ENCODE peak calls at places on chromosomes 4 and X, in five cellular contexts. One of them, this sample, is unnamed.

GRCh38 chrX:12548746-12549145 is 242.5 kb upstream of the PRPS2 start:
- DNase-seq in K562: peak; percentile 0
- DNase-seq in stomach: no peak
- DNase-seq in HepG2: no peak
- DNase-seq in A549: peak; percentile 19
- DNase-seq in this sample: no peak

GRCh38 chrX:151722241-151722846 is 6.5 kb downstream of the FATE1 start:
- DNase-seq in K562: peak; percentile 62
- DNase-seq in stomach: peak; percentile 49
- DNase-seq in HepG2: peak; percentile 7
- DNase-seq in A549: peak; percentile 12
- DNase-seq in this sample: peak; percentile 37

GRCh38 chr4:44927361-44928061 is 201.2 kb upstream of the GNPDA2 start:
- DNase-seq in K562: peak; percentile 27
- DNase-seq in stomach: no peak
- DNase-seq in HepG2: peak; percentile 23
- DNase-seq in A549: peak; percentile 13
- DNase-seq in this sample: no peak

GRCh38 chr4:159368320-159368719 is 265.4 kb downstream of the RAPGEF2 start:
- DNase-seq in K562: no peak
- DNase-seq in stomach: no peak
- DNase-seq in HepG2: no peak
- DNase-seq in A549: no peak
- DNase-seq in this sample: no peak

GRCh38 chrX:130625381-130625780 is 223.6 kb downstream of the RBMX2 start:
- DNase-seq in K562: no peak
- DNase-seq in stomach: no peak
- DNase-seq in HepG2: no peak
- DNase-seq in A549: no peak
- DNase-seq in this sample: no peak

GRCh38 chr4:102333792-102334191 is 11.5 kb downstream of the SLC39A8 start:
- DNase-seq in K562: no peak
- DNase-seq in stomach: no peak
- DNase-seq in HepG2: no peak
- DNase-seq in A549: no peak
- DNase-seq in this sample: no peak

GRCh38 chrX:49171752-49172279 is at the start of gene PLP2:
- DNase-seq in K562: peak; percentile 64
- DNase-seq in stomach: peak; percentile 58
- DNase-seq in HepG2: no peak
- DNase-seq in A549: peak; percentile 66
- DNase-seq in this sample: peak; percentile 78

GRCh38 chr4:79042079-79042674 is 102.9 kb upstream of the PAQR3 start:
- DNase-seq in K562: peak; percentile 69
- DNase-seq in stomach: no peak
- DNase-seq in HepG2: peak; percentile 3
- DNase-seq in A549: peak; percentile 12
- DNase-seq in this sample: no peak

GRCh38 chr4:56139241-56139827 is 190.6 kb downstream of the CEP135 start:
- DNase-seq in K562: no peak
- DNase-seq in stomach: no peak
- DNase-seq in HepG2: no peak
- DNase-seq in A549: no peak
- DNase-seq in this sample: no peak

GRCh38 chr4:165118256-165118909 is 5.7 kb upstream of the TMEM192 start:
- DNase-seq in K562: no peak
- DNase-seq in stomach: no peak
- DNase-seq in HepG2: no peak
- DNase-seq in A549: no peak
- DNase-seq in this sample: no peak

GRCh38 chr4:64670647-64671046 is 261.4 kb upstream of the TECRL start:
- DNase-seq in K562: no peak
- DNase-seq in stomach: no peak
- DNase-seq in HepG2: no peak
- DNase-seq in A549: no peak
- DNase-seq in this sample: no peak

GRCh38 chrX:121851033-121851432 is 803.6 kb downstream of the GLUD2 start:
- DNase-seq in K562: peak; percentile 32
- DNase-seq in stomach: no peak
- DNase-seq in HepG2: no peak
- DNase-seq in A549: no peak
- DNase-seq in this sample: no peak

GRCh38 chrX:7927259-7928167 is at the start of gene PNPLA4:
- DNase-seq in K562: peak; percentile 89
- DNase-seq in stomach: peak; percentile 93
- DNase-seq in HepG2: peak; percentile 71
- DNase-seq in A549: peak; percentile 87
- DNase-seq in this sample: peak; percentile 83

GRCh38 chr4:102474736-102475504 is 26.2 kb upstream of the NFKB1 start:
- DNase-seq in K562: no peak
- DNase-seq in stomach: no peak
- DNase-seq in HepG2: no peak
- DNase-seq in A549: no peak
- DNase-seq in this sample: no peak

GRCh38 chr4:110170861-110171260 is 27.6 kb downstream of the ELOVL6 start:
- DNase-seq in K562: no peak
- DNase-seq in stomach: no peak
- DNase-seq in HepG2: no peak
- DNase-seq in A549: no peak
- DNase-seq in this sample: no peak

GRCh38 chrX:81791086-81791485 is 589.2 kb downstream of the SH3BGRL start:
- DNase-seq in K562: no peak
- DNase-seq in stomach: no peak
- DNase-seq in HepG2: no peak
- DNase-seq in A549: no peak
- DNase-seq in this sample: no peak

GRCh38 chr4:151801547-151802516 is 41.0 kb upstream of the GATB start:
- DNase-seq in K562: peak; percentile 73
- DNase-seq in stomach: peak; percentile 58
- DNase-seq in HepG2: peak; percentile 25
- DNase-seq in A549: peak; percentile 52
- DNase-seq in this sample: no peak

GRCh38 chr4:97910005-97910404 is 233.3 kb downstream of the STPG2 start:
- DNase-seq in K562: no peak
- DNase-seq in stomach: no peak
- DNase-seq in HepG2: no peak
- DNase-seq in A549: peak; percentile 10
- DNase-seq in this sample: no peak

GRCh38 chrX:103442536-103442901 is 66.2 kb downstream of the BEX3 start:
- DNase-seq in K562: no peak
- DNase-seq in stomach: no peak
- DNase-seq in HepG2: no peak
- DNase-seq in A549: no peak
- DNase-seq in this sample: no peak

GRCh38 chr4:115058533-115058932 is 54.9 kb downstream of the NDST4 start:
- DNase-seq in K562: no peak
- DNase-seq in stomach: no peak
- DNase-seq in HepG2: no peak
- DNase-seq in A549: no peak
- DNase-seq in this sample: no peak

GRCh38 chr4:101101072-101101471 is 246.3 kb downstream of the PPP3CA start:
- DNase-seq in K562: no peak
- DNase-seq in stomach: no peak
- DNase-seq in HepG2: no peak
- DNase-seq in A549: no peak
- DNase-seq in this sample: no peak

GRCh38 chr4:23932935-23933334 is 43.1 kb upstream of the PPARGC1A start:
- DNase-seq in K562: no peak
- DNase-seq in stomach: no peak
- DNase-seq in HepG2: no peak
- DNase-seq in A549: no peak
- DNase-seq in this sample: no peak

GRCh38 chr4:45621926-45622325 is 501.9 kb downstream of the GABRG1 start:
- DNase-seq in K562: no peak
- DNase-seq in stomach: no peak
- DNase-seq in HepG2: no peak
- DNase-seq in A549: peak; percentile 1
- DNase-seq in this sample: no peak

GRCh38 chrX:37302569-37302968 is 46.6 kb upstream of the PRRG1 start:
- DNase-seq in K562: peak; percentile 4
- DNase-seq in stomach: no peak
- DNase-seq in HepG2: peak; percentile 7
- DNase-seq in A549: no peak
- DNase-seq in this sample: no peak

GRCh38 chr4:152734699-152735050 is 44.9 kb downstream of the TIGD4 start:
- DNase-seq in K562: no peak
- DNase-seq in stomach: no peak
- DNase-seq in HepG2: no peak
- DNase-seq in A549: no peak
- DNase-seq in this sample: no peak

GRCh38 chrX:154433605-154434004 is 3.3 kb upstream of the GDI1 start:
- DNase-seq in K562: no peak
- DNase-seq in stomach: no peak
- DNase-seq in HepG2: no peak
- DNase-seq in A549: no peak
- DNase-seq in this sample: no peak

GRCh38 chrX:119638725-119639471 is 32.7 kb upstream of the NKRF start:
- DNase-seq in K562: no peak
- DNase-seq in stomach: no peak
- DNase-seq in HepG2: no peak
- DNase-seq in A549: peak; percentile 3
- DNase-seq in this sample: no peak

GRCh38 chr4:3010998-3011397 is 47.6 kb downstream of the GRK4 start:
- DNase-seq in K562: no peak
- DNase-seq in stomach: no peak
- DNase-seq in HepG2: no peak
- DNase-seq in A549: no peak
- DNase-seq in this sample: no peak

GRCh38 chr4:7286798-7287197 is 94.5 kb downstream of the SORCS2 start:
- DNase-seq in K562: no peak
- DNase-seq in stomach: no peak
- DNase-seq in HepG2: no peak
- DNase-seq in A549: no peak
- DNase-seq in this sample: no peak

GRCh38 chrX:115459883-115460564 is 101.0 kb upstream of the PLS3 start:
- DNase-seq in K562: no peak
- DNase-seq in stomach: no peak
- DNase-seq in HepG2: no peak
- DNase-seq in A549: no peak
- DNase-seq in this sample: no peak

GRCh38 chrX:123860506-123860840 is 620 bp downstream of the XIAP start:
- DNase-seq in K562: no peak
- DNase-seq in stomach: peak; percentile 38
- DNase-seq in HepG2: peak; percentile 29
- DNase-seq in A549: no peak
- DNase-seq in this sample: no peak

GRCh38 chr4:151233600-151233999 is 43.4 kb upstream of the PRSS48 start:
- DNase-seq in K562: no peak
- DNase-seq in stomach: no peak
- DNase-seq in HepG2: no peak
- DNase-seq in A549: no peak
- DNase-seq in this sample: no peak

GRCh38 chr4:32417113-32417704 is 1697.0 kb downstream of the PCDH7 start:
- DNase-seq in K562: no peak
- DNase-seq in stomach: no peak
- DNase-seq in HepG2: no peak
- DNase-seq in A549: no peak
- DNase-seq in this sample: no peak
- H3K9me3 ChIP-seq in K562: no peaks in the 10 kb centered on the region
- H3K9me3 ChIP-seq in stomach: no peaks in the 10 kb centered on the region
- H3K9me3 ChIP-seq in HepG2: peaks cover 5% of the 10 kb centered on the region
- H3K9me3 ChIP-seq in A549: no peaks in the 10 kb centered on the region
- H3K9me3 ChIP-seq in this sample: no peaks in the 10 kb centered on the region

GRCh38 chrX:72131317-72132294 is at the start of gene RTL5:
- DNase-seq in K562: peak; percentile 40
- DNase-seq in stomach: peak; percentile 77
- DNase-seq in HepG2: peak; percentile 1
- DNase-seq in A549: peak; percentile 86
- DNase-seq in this sample: peak; percentile 89
- TF ChIP-seq EP300 in K562: no peak
- TF ChIP-seq EP300 in stomach: no peak
- TF ChIP-seq EP300 in HepG2: no peak
- TF ChIP-seq EP300 in A549: no peak
- TF ChIP-seq EP300 in this sample: no peak

GRCh38 chr4:39365360-39365759 is 802 bp downstream of the RFC1 start:
- DNase-seq in K562: no peak
- DNase-seq in stomach: no peak
- DNase-seq in HepG2: no peak
- DNase-seq in A549: no peak
- DNase-seq in this sample: no peak

GRCh38 chr4:39367166-39367565 is 1.0 kb upstream of the RFC1 start:
- DNase-seq in K562: no peak
- DNase-seq in stomach: no peak
- DNase-seq in HepG2: peak; percentile 84
- DNase-seq in A549: no peak
- DNase-seq in this sample: no peak

GRCh38 chr4:39363773-39364393 is 2.3 kb downstream of the RFC1 start:
- DNase-seq in K562: no peak
- DNase-seq in stomach: no peak
- DNase-seq in HepG2: no peak
- DNase-seq in A549: no peak
- DNase-seq in this sample: no peak

GRCh38 chr4:39369301-39369700 is 3.1 kb upstream of the RFC1 start:
- DNase-seq in K562: peak; percentile 37
- DNase-seq in stomach: no peak
- DNase-seq in HepG2: no peak
- DNase-seq in A549: no peak
- DNase-seq in this sample: no peak

GRCh38 chr4:39365931-39366771 is at the start of gene RFC1:
- DNase-seq in K562: peak; percentile 97
- DNase-seq in stomach: peak; percentile 96
- DNase-seq in HepG2: peak; percentile 87
- DNase-seq in A549: peak; percentile 92
- DNase-seq in this sample: peak; percentile 93
- H3K27ac ChIP-seq in K562: peak within 1 kb of the TSS; percentile 74
- H3K27ac ChIP-seq in stomach: peak within 1 kb of the TSS; percentile 85
- H3K27ac ChIP-seq in HepG2: peak within 1 kb of the TSS; percentile 88
- H3K27ac ChIP-seq in A549: peak within 1 kb of the TSS; percentile 96
- H3K27ac ChIP-seq in this sample: peak within 1 kb of the TSS; percentile 77

GRCh38 chr4:123046096-123046495 is 123.7 kb upstream of the NUDT6 start:
- DNase-seq in K562: no peak
- DNase-seq in stomach: no peak
- DNase-seq in HepG2: no peak
- DNase-seq in A549: no peak
- DNase-seq in this sample: no peak
- H3K9me3 ChIP-seq in K562: peaks cover 6% of the 10 kb centered on the region
- H3K9me3 ChIP-seq in stomach: peaks cover 5% of the 10 kb centered on the region
- H3K9me3 ChIP-seq in HepG2: peaks cover 33% of the 10 kb centered on the region
- H3K9me3 ChIP-seq in A549: peaks cover 30% of the 10 kb centered on the region
- H3K9me3 ChIP-seq in this sample: peaks cover 4% of the 10 kb centered on the region

GRCh38 chr4:37665347-37666009 is 20.7 kb downstream of the RELL1 start:
- DNase-seq in K562: no peak
- DNase-seq in stomach: no peak
- DNase-seq in HepG2: no peak
- DNase-seq in A549: no peak
- DNase-seq in this sample: no peak

GRCh38 chr4:37667197-37668100 is 18.7 kb downstream of the RELL1 start:
- DNase-seq in K562: no peak
- DNase-seq in stomach: no peak
- DNase-seq in HepG2: no peak
- DNase-seq in A549: no peak
- DNase-seq in this sample: no peak

GRCh38 chr4:37663552-37663951 is 22.6 kb downstream of the RELL1 start:
- DNase-seq in K562: peak; percentile 9
- DNase-seq in stomach: no peak
- DNase-seq in HepG2: peak; percentile 91
- DNase-seq in A549: no peak
- DNase-seq in this sample: no peak

GRCh38 chr4:37664696-37665095 is 21.5 kb downstream of the RELL1 start:
- DNase-seq in K562: no peak
- DNase-seq in stomach: no peak
- DNase-seq in HepG2: no peak
- DNase-seq in A549: no peak
- DNase-seq in this sample: no peak

GRCh38 chr4:37666625-37667071 is 19.5 kb downstream of the RELL1 start:
- DNase-seq in K562: peak; percentile 13
- DNase-seq in stomach: peak; percentile 77
- DNase-seq in HepG2: peak; percentile 61
- DNase-seq in A549: peak; percentile 87
- DNase-seq in this sample: no peak
- TF ChIP-seq EP300 in K562: no peak
- TF ChIP-seq EP300 in stomach: peak; percentile 25
- TF ChIP-seq EP300 in HepG2: peak; percentile 68
- TF ChIP-seq EP300 in A549: no peak
- TF ChIP-seq EP300 in this sample: peak; percentile 19